ENCODE peak calls at places on chromosomes 6 and 20, in four cellular contexts. One of them, this sample, is unnamed.

GRCh38 chr20:19976595-19977372 is 40.4 kb upstream of the NAA20 start:
- DNase-seq in SJSA1: peak; percentile 98
- DNase-seq in heart right ventricle: peak; percentile 66
- DNase-seq in thoracic aorta: peak; percentile 46
- DNase-seq in this sample: no peak

GRCh38 chr6:3643921-3644320 is 107.6 kb downstream of the PXDC1 start:
- DNase-seq in heart right ventricle: no peak
- DNase-seq in thoracic aorta: no peak
- DNase-seq in SJSA1: no peak
- DNase-seq in this sample: no peak

GRCh38 chr6:112117554-112117953 is 30.2 kb downstream of the FAM229B start:
- DNase-seq in thoracic aorta: no peak
- DNase-seq in SJSA1: no peak
- DNase-seq in heart right ventricle: no peak
- DNase-seq in this sample: no peak

GRCh38 chr6:165632194-165632593 is 30.8 kb downstream of the PDE10A start:
- DNase-seq in thoracic aorta: no peak
- DNase-seq in SJSA1: no peak
- DNase-seq in heart right ventricle: no peak
- DNase-seq in this sample: no peak

GRCh38 chr20:34922654-34923381 is 32.8 kb downstream of the GSS start:
- DNase-seq in SJSA1: no peak
- DNase-seq in thoracic aorta: peak; percentile 11
- DNase-seq in heart right ventricle: peak; percentile 28
- DNase-seq in this sample: no peak

GRCh38 chr6:63245908-63246307 is 34.6 kb downstream of the FKBP1C start:
- DNase-seq in SJSA1: no peak
- DNase-seq in thoracic aorta: no peak
- DNase-seq in heart right ventricle: no peak
- DNase-seq in this sample: no peak

GRCh38 chr20:33522256-33522820 is 32.4 kb downstream of the CBFA2T2 start:
- DNase-seq in heart right ventricle: no peak
- DNase-seq in SJSA1: no peak
- DNase-seq in thoracic aorta: no peak
- DNase-seq in this sample: no peak

GRCh38 chr6:16592550-16592892 is 168.7 kb downstream of the ATXN1 start:
- DNase-seq in thoracic aorta: no peak
- DNase-seq in SJSA1: no peak
- DNase-seq in heart right ventricle: no peak
- DNase-seq in this sample: no peak

GRCh38 chr20:34887023-34887422 is 10.6 kb downstream of the ACSS2 start:
- DNase-seq in SJSA1: no peak
- DNase-seq in thoracic aorta: no peak
- DNase-seq in heart right ventricle: no peak
- DNase-seq in this sample: no peak

GRCh38 chr6:97205936-97206335 is 77.1 kb downstream of the MMS22L start:
- DNase-seq in SJSA1: no peak
- DNase-seq in thoracic aorta: no peak
- DNase-seq in heart right ventricle: no peak
- DNase-seq in this sample: no peak

GRCh38 chr20:58870293-58871014 is 17.9 kb downstream of the GNAS start:
- DNase-seq in thoracic aorta: no peak
- DNase-seq in SJSA1: peak; percentile 62
- DNase-seq in heart right ventricle: peak; percentile 75
- DNase-seq in this sample: no peak

GRCh38 chr6:89404512-89404911 is 7.6 kb downstream of the RRAGD start:
- DNase-seq in thoracic aorta: no peak
- DNase-seq in heart right ventricle: no peak
- DNase-seq in SJSA1: no peak
- DNase-seq in this sample: no peak
- H3K4me1 ChIP-seq in thoracic aorta: no peaks in the 10 kb centered on the region
- H3K4me1 ChIP-seq in heart right ventricle: peaks cover 28% of the 10 kb centered on the region
- H3K4me1 ChIP-seq in SJSA1: no peaks in the 10 kb centered on the region
- H3K4me1 ChIP-seq in this sample: peaks cover 14% of the 10 kb centered on the region

GRCh38 chr6:158847786-158848185 is 28.6 kb upstream of the EZR start:
- DNase-seq in SJSA1: no peak
- DNase-seq in heart right ventricle: no peak
- DNase-seq in thoracic aorta: no peak
- DNase-seq in this sample: no peak
- H3K4me1 ChIP-seq in SJSA1: peaks cover 37% of the 10 kb centered on the region
- H3K4me1 ChIP-seq in heart right ventricle: peaks cover 8% of the 10 kb centered on the region
- H3K4me1 ChIP-seq in thoracic aorta: no peaks in the 10 kb centered on the region
- H3K4me1 ChIP-seq in this sample: peaks cover 58% of the 10 kb centered on the region

DNA sequence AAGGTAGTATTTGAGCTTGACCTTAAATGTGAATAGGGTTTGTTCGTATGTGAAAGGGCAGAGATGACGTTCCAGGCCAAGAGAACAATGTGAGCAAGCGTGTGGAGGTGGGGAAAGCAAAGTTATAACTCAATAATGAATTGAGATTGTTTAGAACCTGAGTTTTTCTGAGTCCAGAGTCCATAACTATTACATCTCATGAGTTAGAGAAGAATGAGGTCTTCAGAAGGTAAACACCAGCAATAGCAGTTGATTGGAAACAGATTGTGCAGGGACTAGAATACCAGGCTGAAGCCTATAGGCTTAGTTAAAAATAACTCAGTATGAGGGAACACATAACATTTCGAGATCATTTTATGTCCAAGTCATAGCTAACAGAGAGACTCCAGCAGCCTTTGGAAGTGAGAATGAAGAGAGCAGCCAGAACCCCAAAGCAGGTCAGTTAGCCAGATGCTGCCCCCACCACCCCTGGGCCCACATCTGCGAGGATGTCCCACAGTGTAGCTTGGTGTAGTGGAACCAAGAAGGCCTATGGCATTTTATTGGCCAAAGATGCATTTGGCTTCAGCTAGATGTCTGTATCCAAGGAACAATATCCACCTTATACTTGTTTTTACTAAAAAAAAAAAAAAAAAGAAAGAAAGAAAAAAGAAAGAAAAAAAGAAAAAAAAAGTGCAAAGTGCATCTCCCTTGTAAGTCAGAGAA is 121.7 kb downstream of the TNFRSF21 start:
- DNase-seq in heart right ventricle: no peak
- DNase-seq in thoracic aorta: no peak
- DNase-seq in SJSA1: no peak
- DNase-seq in this sample: no peak
- H3K4me1 ChIP-seq in heart right ventricle: no peaks in the 10 kb centered on the region
- H3K4me1 ChIP-seq in thoracic aorta: no peaks in the 10 kb centered on the region
- H3K4me1 ChIP-seq in SJSA1: peaks cover 10% of the 10 kb centered on the region
- H3K4me1 ChIP-seq in this sample: peaks cover 31% of the 10 kb centered on the region

DNA sequence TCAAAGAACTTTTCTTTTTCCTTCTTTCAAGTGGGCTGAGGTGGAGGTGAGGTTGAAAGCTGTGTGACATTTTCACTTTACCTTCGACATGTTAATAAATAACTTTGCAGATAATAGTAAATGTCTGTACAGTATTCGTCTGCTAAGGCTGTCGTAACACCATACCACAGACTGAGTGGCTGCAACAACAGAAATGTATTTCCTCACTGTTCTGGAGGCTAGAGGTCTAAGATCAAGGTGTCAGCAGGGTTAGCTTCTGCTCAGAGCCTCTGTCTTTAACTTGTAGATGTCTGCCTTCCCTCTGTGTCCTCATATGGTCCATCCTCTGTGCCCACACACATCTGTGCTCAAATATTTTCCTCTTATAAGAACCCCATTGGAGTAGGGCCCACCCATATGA is 14.9 kb downstream of the PHACTR2 start:
- DNase-seq in SJSA1: no peak
- DNase-seq in thoracic aorta: no peak
- DNase-seq in heart right ventricle: no peak
- DNase-seq in this sample: no peak
- H3K4me1 ChIP-seq in SJSA1: peaks cover 49% of the 10 kb centered on the region
- H3K4me1 ChIP-seq in thoracic aorta: peaks cover 51% of the 10 kb centered on the region
- H3K4me1 ChIP-seq in heart right ventricle: peaks cover 89% of the 10 kb centered on the region
- H3K4me1 ChIP-seq in this sample: peaks cover 31% of the 10 kb centered on the region

GRCh38 chr6:37050854-37051137 is 45.3 kb downstream of the FGD2 start:
- DNase-seq in SJSA1: no peak
- DNase-seq in heart right ventricle: no peak
- DNase-seq in thoracic aorta: no peak
- DNase-seq in this sample: no peak
- H3K4me1 ChIP-seq in SJSA1: peaks cover 33% of the 10 kb centered on the region
- H3K4me1 ChIP-seq in heart right ventricle: peaks cover 17% of the 10 kb centered on the region
- H3K4me1 ChIP-seq in thoracic aorta: no peaks in the 10 kb centered on the region
- H3K4me1 ChIP-seq in this sample: peaks cover 63% of the 10 kb centered on the region

This sample was measured in esophagus squamous epithelium.